ENCODE peak calls at places on chromosome 22, in four cellular contexts. V is stimulated activated CD4-positive, alpha-beta T cell treated with anti-CD3 and anti-CD28 coated beads, Interleukin-2, amount 100 ng/mL, for 48 hours; N is hepatic stellate cell; W is ecto neural progenitor cell. H is an unnamed sample.

GRCh38 chr22:46806789-46807188 is 44.3 kb downstream of the TBC1D22A start:
- DNase-seq in V (no peak), N (no peak), W (no peak), H (no peak)

GRCh38 chr22:49090853-49091135 is 736.9 kb downstream of the BRD1 start:
- DNase-seq in V (no peak), N (no peak), W (no peak), H (no peak)

GRCh38 chr22:43851058-43851978 is 11.0 kb downstream of the SULT4A1 start:
- DNase-seq in V (no peak), N (no peak), W (no peak), H (no peak)

GRCh38 chr22:44587004-44587793 is 89.2 kb upstream of the RTL6 start:
- DNase-seq in V (no peak), N (no peak), W (peak; percentile 48), H (peak; percentile 36)

GRCh38 chr22:21917206-21917958 is 35.3 kb downstream of the PPM1F start:
- DNase-seq in V (no peak), N (no peak), W (no peak), H (no peak)

GRCh38 chr22:35150163-35151107 is 84.5 kb downstream of the ISX start:
- DNase-seq in V (peak; percentile 71), N (peak; percentile 36), W (peak; percentile 86), H (peak; percentile 36)

GRCh38 chr22:28846994-28847393 is 36.4 kb upstream of the ZNRF3 start:
- DNase-seq in V (no peak), N (no peak), W (no peak), H (no peak)

GRCh38 chr22:37431366-37431765 is 4.1 kb upstream of the ELFN2 start:
- DNase-seq in V (no peak), N (no peak), W (no peak), H (peak; percentile 77)

GRCh38 chr22:49549256-49549655 is 278.4 kb downstream of the BRD1 start:
- DNase-seq in V (no peak), N (no peak), W (no peak), H (no peak)

GRCh38 chr22:19612866-19613572 is 88.8 kb upstream of the CLDN5 start:
- DNase-seq in V (no peak), N (no peak), W (no peak), H (no peak)

GRCh38 chr22:46073683-46074504 is 76.4 kb upstream of the PPARA start:
- DNase-seq in V (no peak), N (no peak), W (no peak), H (no peak)